ENCODE peak calls at places on chromosomes 11 and 22, in six cellular contexts. P is H9, V is H1, D is IMR-90, X is neuronal stem cell, F is mesendoderm. T is an unnamed sample.

GRCh38 chr11:130213143-130213978 is 53.8 kb downstream of the ST14 start:
- DNase-seq in X (peak; percentile 67), V (peak; percentile 96), D (peak; percentile 6), P (peak; percentile 82), F (peak; percentile 59), T (peak; percentile 35)

GRCh38 chr11:55956521-55956920 is 13.2 kb downstream of the OR10AG1 start:
- DNase-seq in D (no peak), X (no peak), F (no peak), V (no peak), P (no peak), T (no peak)

GRCh38 chr22:19962246-19962908 is 20.8 kb upstream of the TXNRD2 start:
- DNase-seq in V (peak; percentile 86), X (peak; percentile 70), F (peak; percentile 96), P (peak; percentile 97), D (peak; percentile 73), T (peak; percentile 82)

GRCh38 chr11:71998649-71999310 is at the start of gene IL18BP:
- DNase-seq in V (no peak), X (no peak), D (no peak), P (no peak), F (no peak), T (no peak)

GRCh38 chr11:68413591-68413999 is 47.0 kb upstream of the PPP6R3 start:
- DNase-seq in X (no peak), D (no peak), F (no peak), V (no peak), P (no peak), T (no peak)

GRCh38 chr11:34909435-34909834 is 6.7 kb downstream of the APIP start:
- DNase-seq in V (no peak), F (no peak), D (no peak), X (no peak), P (no peak), T (no peak)

GRCh38 chr11:71120346-71120963 is 131.9 kb downstream of the SHANK2 start:
- DNase-seq in X (peak; percentile 41), V (peak; percentile 78), P (peak; percentile 87), D (no peak), F (peak; percentile 94), T (peak; percentile 29)

GRCh38 chr11:23370580-23371275 is 510.5 kb upstream of the CCDC179 start:
- DNase-seq in F (no peak), P (no peak), X (no peak), V (no peak), D (peak; percentile 10), T (peak; percentile 4)

GRCh38 chr22:43060213-43060612 is 29.0 kb downstream of the TTLL1 start:
- DNase-seq in P (peak; percentile 86), D (no peak), V (peak; percentile 99), F (peak; percentile 65), X (peak; percentile 44), T (peak; percentile 15)

GRCh38 chr11:134275188-134275533 is 1.0 kb upstream of the GLB1L3 start:
- DNase-seq in D (no peak), F (no peak), X (no peak), P (no peak), V (no peak), T (no peak)

GRCh38 chr11:130068986-130069683 is 559 bp upstream of the APLP2 start:
- DNase-seq in V (no peak), P (peak; percentile 63), F (peak; percentile 72), X (no peak), D (peak; percentile 80), T (peak; percentile 63)

GRCh38 chr11:45880772-45881570 is 4.5 kb upstream of the MAPK8IP1 start:
- DNase-seq in D (no peak), P (no peak), V (no peak), F (no peak), X (no peak), T (no peak)

GRCh38 chr22:29720824-29721323 is 1.1 kb downstream of the CABP7 start:
- DNase-seq in P (no peak), D (no peak), F (no peak), X (no peak), V (no peak), T (no peak)

GRCh38 chr11:64720640-64721358 is 2.2 kb downstream of the NRXN2 start:
- DNase-seq in V (no peak), P (no peak), X (no peak), D (no peak), F (no peak), T (no peak)

GRCh38 chr11:96001037-96001436 is 77.1 kb upstream of the MTMR2 start:
- DNase-seq in F (no peak), P (no peak), X (no peak), D (peak; percentile 92), V (no peak), T (no peak)

GRCh38 chr11:86288776-86289507 is 13.1 kb upstream of the HIKESHI start:
- DNase-seq in F (peak; percentile 5), P (no peak), X (no peak), V (no peak), D (no peak), T (peak; percentile 10)

GRCh38 chr22:20239063-20239950 is 28.8 kb downstream of the RTN4R start:
- DNase-seq in P (no peak), V (no peak), D (peak; percentile 17), X (no peak), F (no peak), T (no peak)

GRCh38 chr11:2460540-2461252 is 15.9 kb downstream of the KCNQ1 start:
- DNase-seq in F (no peak), P (no peak), D (no peak), V (peak; percentile 37), X (no peak), T (no peak)

GRCh38 chr11:44047298-44047697 is 483 bp upstream of the ACCSL start:
- DNase-seq in F (no peak), V (no peak), X (no peak), D (no peak), P (no peak), T (no peak)

GRCh38 chr11:2383823-2384722 is 7.0 kb downstream of the CD81 start:
- DNase-seq in D (no peak), X (no peak), P (peak; percentile 60), F (no peak), V (peak; percentile 68), T (no peak)

GRCh38 chr11:59668188-59668949 is 468 bp downstream of the PATL1 start:
- DNase-seq in V (peak; percentile 64), D (peak; percentile 28), F (peak; percentile 93), X (peak; percentile 78), P (peak; percentile 71), T (peak; percentile 74)

GRCh38 chr11:19892876-19893275 is 180.2 kb downstream of the NAV2 start:
- DNase-seq in X (no peak), V (no peak), P (no peak), F (no peak), D (peak; percentile 41), T (no peak)

GRCh38 chr11:57390535-57390934 is at the start of gene PRG2:
- DNase-seq in X (no peak), V (no peak), P (no peak), D (no peak), F (peak; percentile 6), T (no peak)

GRCh38 chr11:10918698-10919097 is 60.8 kb upstream of the ZBED5 start:
- DNase-seq in D (no peak), F (no peak), X (no peak), P (no peak), V (no peak), T (no peak)

GRCh38 chr11:73273246-73273890 is 1.2 kb downstream of the P2RY6 start:
- DNase-seq in X (no peak), V (no peak), D (no peak), F (no peak), P (no peak), T (no peak)

GRCh38 chr11:14300661-14301304 is 58.2 kb downstream of the RRAS2 start:
- DNase-seq in X (peak; percentile 38), F (peak; percentile 94), V (no peak), P (peak; percentile 75), D (peak; percentile 74), T (peak; percentile 82)

GRCh38 chr11:28874706-28875105 is 766.5 kb downstream of the METTL15 start:
- DNase-seq in V (no peak), F (no peak), D (peak; percentile 53), P (no peak), X (no peak), T (no peak)

GRCh38 chr22:31841029-31841827 is 87.4 kb downstream of the DEPDC5 start:
- DNase-seq in P (no peak), V (no peak), F (no peak), D (no peak), X (no peak), T (no peak)

GRCh38 chr11:123187670-123188507 is 7.2 kb downstream of the CLMP start:
- DNase-seq in X (no peak), V (no peak), D (peak; percentile 63), P (no peak), F (peak; percentile 46), T (peak; percentile 38)
- H2BK15ac ChIP-seq in X (no peak overlapping the region), V (peak overlapping the region; percentile 36), D (peak overlapping the region; percentile 87), P (no peak overlapping the region), F (no peak overlapping the region), T (no peak overlapping the region)

DNA sequence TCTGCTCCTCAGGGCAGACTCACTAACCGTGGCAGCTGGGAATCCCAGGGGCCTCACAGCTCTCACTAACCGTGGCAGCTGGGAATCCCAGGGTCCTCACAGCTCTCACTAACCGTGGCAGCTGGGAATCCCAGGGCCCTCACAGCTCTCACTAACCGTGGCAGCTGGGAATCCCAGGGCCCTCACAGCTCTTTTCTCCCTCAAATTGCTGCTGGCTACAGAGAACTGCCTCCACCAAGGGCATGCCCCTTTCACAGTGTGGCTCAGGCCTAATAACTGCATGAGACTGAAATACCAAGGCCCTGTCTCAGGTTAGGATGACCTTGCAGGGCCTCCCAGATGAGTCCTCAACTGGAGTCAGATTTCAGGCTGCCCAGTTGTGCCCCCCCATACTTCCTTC is 35.1 kb upstream of the GGTLC2 start:
- DNase-seq in P (no peak), F (no peak), D (peak; percentile 8), V (no peak), X (no peak), T (no peak)
- H2BK15ac ChIP-seq in P (no peak overlapping the region), F (no peak overlapping the region), D (no peak overlapping the region), V (no peak overlapping the region), X (no peak overlapping the region), T (no peak overlapping the region)

GRCh38 chr11:115194798-115195101 is 309.5 kb downstream of the CADM1 start:
- DNase-seq in V (no peak), X (no peak), P (no peak), F (no peak), D (peak; percentile 76), T (no peak)
- H2BK15ac ChIP-seq in V (no peak overlapping the region), X (no peak overlapping the region), P (no peak overlapping the region), F (no peak overlapping the region), D (no peak overlapping the region), T (no peak overlapping the region)

GRCh38 chr11:120746395-120746794 is 234.8 kb downstream of the GRIK4 start:
- DNase-seq in X (no peak), D (no peak), P (no peak), F (peak; percentile 20), V (no peak), T (no peak)
- H2BK15ac ChIP-seq in X (no peak overlapping the region), D (no peak overlapping the region), P (no peak overlapping the region), F (no peak overlapping the region), V (no peak overlapping the region), T (no peak overlapping the region)

GRCh38 chr11:114180301-114181055 is 115.7 kb upstream of the NNMT start:
- DNase-seq in F (peak; percentile 75), D (no peak), V (no peak), P (peak; percentile 59), X (no peak), T (peak; percentile 22)
- H2BK15ac ChIP-seq in F (no peak overlapping the region), D (no peak overlapping the region), V (no peak overlapping the region), P (no peak overlapping the region), X (no peak overlapping the region), T (peak overlapping the region; percentile 60)

DNA sequence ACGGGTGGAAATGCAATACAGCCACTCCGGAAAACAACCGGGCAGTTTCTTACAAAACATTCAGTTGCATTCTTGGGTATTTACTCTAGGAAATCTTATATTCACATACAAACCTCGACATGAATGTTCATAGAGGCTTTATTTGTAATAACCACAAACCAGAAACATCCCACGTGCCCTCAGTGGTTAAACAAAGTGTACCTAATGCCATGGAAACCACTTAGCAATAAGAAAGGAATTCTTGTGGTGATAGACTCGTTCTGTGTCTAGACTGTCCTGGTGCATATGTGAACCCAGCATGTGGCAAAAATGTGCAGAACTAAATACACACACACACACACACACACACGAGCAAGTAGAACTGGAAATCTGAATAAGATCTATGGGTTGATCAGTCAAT is 1073.3 kb downstream of the TBC1D22A start:
- DNase-seq in D (peak; percentile 6), X (no peak), F (no peak), P (no peak), V (no peak), T (peak; percentile 19)
- H2BK15ac ChIP-seq in D (no peak overlapping the region), X (no peak overlapping the region), F (no peak overlapping the region), P (no peak overlapping the region), V (no peak overlapping the region), T (no peak overlapping the region)